ENCODE peak calls at places on chromosomes 5 and 9, in five cellular contexts. One of them, this sample, is unnamed.

GRCh38 chr9:78030553-78031270 is 899 bp downstream of the GNAQ start:
- DNase-seq in K562: peak
- DNase-seq in SK-N-SH: peak
- DNase-seq in stomach: peak
- DNase-seq in transverse colon: peak
- DNase-seq in this sample: no peak

GRCh38 chr9:137784641-137785513 is 92.7 kb upstream of the CACNA1B start:
- DNase-seq in transverse colon: no peak
- DNase-seq in K562: no peak
- DNase-seq in SK-N-SH: no peak
- DNase-seq in stomach: no peak
- DNase-seq in this sample: no peak

GRCh38 chr9:99235874-99236627 is 14.0 kb downstream of the SEC61B start:
- DNase-seq in stomach: no peak
- DNase-seq in SK-N-SH: no peak
- DNase-seq in K562: no peak
- DNase-seq in transverse colon: peak
- DNase-seq in this sample: no peak

GRCh38 chr5:175059687-175060194 is 335.4 kb downstream of the MSX2 start:
- DNase-seq in stomach: no peak
- DNase-seq in SK-N-SH: peak
- DNase-seq in K562: no peak
- DNase-seq in transverse colon: no peak
- DNase-seq in this sample: no peak

GRCh38 chr5:178883815-178884430 is 11.8 kb upstream of the ZFP2 start:
- DNase-seq in stomach: no peak
- DNase-seq in transverse colon: no peak
- DNase-seq in K562: no peak
- DNase-seq in SK-N-SH: no peak
- DNase-seq in this sample: no peak

GRCh38 chr9:91896096-91896495 is 53.9 kb downstream of the ROR2 start:
- DNase-seq in SK-N-SH: peak
- DNase-seq in K562: no peak
- DNase-seq in transverse colon: no peak
- DNase-seq in stomach: no peak
- DNase-seq in this sample: no peak

GRCh38 chr9:2859776-2860379 is 16.0 kb upstream of the PUM3 start:
- DNase-seq in K562: peak
- DNase-seq in SK-N-SH: peak
- DNase-seq in transverse colon: peak
- DNase-seq in stomach: peak
- DNase-seq in this sample: peak

GRCh38 chr5:32805966-32806626 is 95.0 kb downstream of the NPR3 start:
- DNase-seq in K562: no peak
- DNase-seq in SK-N-SH: no peak
- DNase-seq in transverse colon: no peak
- DNase-seq in stomach: no peak
- DNase-seq in this sample: no peak

GRCh38 chr9:99365233-99365980 is 143.3 kb downstream of the SEC61B start:
- DNase-seq in stomach: no peak
- DNase-seq in K562: no peak
- DNase-seq in transverse colon: no peak
- DNase-seq in SK-N-SH: no peak
- DNase-seq in this sample: no peak

GRCh38 chr5:63398346-63398745 is 563.9 kb downstream of the HTR1A start:
- DNase-seq in SK-N-SH: no peak
- DNase-seq in K562: no peak
- DNase-seq in stomach: no peak
- DNase-seq in transverse colon: no peak
- DNase-seq in this sample: no peak

GRCh38 chr5:67178085-67178484 is 18.5 kb downstream of the CD180 start:
- DNase-seq in transverse colon: no peak
- DNase-seq in stomach: no peak
- DNase-seq in SK-N-SH: peak
- DNase-seq in K562: no peak
- DNase-seq in this sample: no peak

GRCh38 chr9:134355158-134355557 is 28.9 kb downstream of the RXRA start:
- DNase-seq in transverse colon: no peak
- DNase-seq in stomach: no peak
- DNase-seq in SK-N-SH: no peak
- DNase-seq in K562: no peak
- DNase-seq in this sample: no peak

GRCh38 chr5:96855041-96855872 is 21.0 kb upstream of the ERAP2 start:
- DNase-seq in stomach: no peak
- DNase-seq in SK-N-SH: no peak
- DNase-seq in transverse colon: peak
- DNase-seq in K562: no peak
- DNase-seq in this sample: no peak

GRCh38 chr9:87119328-87119881 is 172.1 kb upstream of the GAS1 start:
- DNase-seq in K562: no peak
- DNase-seq in SK-N-SH: peak
- DNase-seq in transverse colon: peak
- DNase-seq in stomach: peak
- DNase-seq in this sample: no peak

GRCh38 chr5:3145641-3146040 is 394.2 kb upstream of the IRX2 start:
- DNase-seq in K562: no peak
- DNase-seq in transverse colon: no peak
- DNase-seq in stomach: no peak
- DNase-seq in SK-N-SH: no peak
- DNase-seq in this sample: no peak

GRCh38 chr9:5468850-5469249 is 18.5 kb downstream of the CD274 start:
- DNase-seq in K562: no peak
- DNase-seq in transverse colon: no peak
- DNase-seq in stomach: no peak
- DNase-seq in SK-N-SH: no peak
- DNase-seq in this sample: no peak

GRCh38 chr5:142621227-142621626 is 64.7 kb downstream of the FGF1 start:
- DNase-seq in K562: no peak
- DNase-seq in transverse colon: no peak
- DNase-seq in SK-N-SH: no peak
- DNase-seq in stomach: no peak
- DNase-seq in this sample: no peak

GRCh38 chr9:34405719-34406118 is 29.0 kb upstream of the MYORG start:
- DNase-seq in SK-N-SH: no peak
- DNase-seq in transverse colon: no peak
- DNase-seq in K562: no peak
- DNase-seq in stomach: no peak
- DNase-seq in this sample: no peak

DNA sequence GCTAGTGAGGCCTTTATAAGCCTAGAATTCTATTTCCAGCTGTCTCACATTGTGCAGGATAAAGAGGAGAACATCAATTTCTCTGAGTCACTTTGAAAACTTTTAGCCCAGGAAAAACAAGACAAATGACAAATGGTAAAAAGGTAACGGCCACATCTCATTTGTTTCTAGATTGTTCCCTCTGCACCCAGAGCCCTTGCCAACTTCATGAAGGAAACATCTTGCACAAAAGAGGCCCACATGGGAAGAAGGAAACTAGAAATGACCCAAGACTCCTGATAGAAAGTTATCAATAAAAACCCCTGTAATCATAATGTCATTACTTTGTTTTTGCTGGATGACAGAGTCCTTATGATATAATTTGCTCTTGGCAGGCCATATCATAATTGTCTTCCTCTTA is 5.3 kb downstream of the DPYSL3 start:
- DNase-seq in SK-N-SH: no peak
- DNase-seq in transverse colon: no peak
- DNase-seq in K562: no peak
- DNase-seq in stomach: no peak
- DNase-seq in this sample: no peak
- H3K27ac ChIP-seq in SK-N-SH: peak
- H3K27ac ChIP-seq in transverse colon: peak
- H3K27ac ChIP-seq in K562: no peak
- H3K27ac ChIP-seq in stomach: no peak
- H3K27ac ChIP-seq in this sample: no peak

GRCh38 chr9:70411930-70412677 is 2.4 kb downstream of the KLF9 start:
- DNase-seq in stomach: peak
- DNase-seq in K562: peak
- DNase-seq in transverse colon: peak
- DNase-seq in SK-N-SH: peak
- DNase-seq in this sample: no peak
- TF ChIP-seq POLR2AphosphoS5 in stomach: peak
- TF ChIP-seq POLR2AphosphoS5 in K562: no peak
- TF ChIP-seq POLR2AphosphoS5 in transverse colon: peak
- TF ChIP-seq POLR2AphosphoS5 in SK-N-SH: no peak
- TF ChIP-seq POLR2AphosphoS5 in this sample: no peak

GRCh38 chr9:124286292-124286931 is 28.7 kb downstream of the NEK6 start:
- DNase-seq in SK-N-SH: no peak
- DNase-seq in stomach: peak
- DNase-seq in K562: no peak
- DNase-seq in transverse colon: peak
- DNase-seq in this sample: no peak
- H3K4me3 ChIP-seq in SK-N-SH: no peak
- H3K4me3 ChIP-seq in stomach: no peak
- H3K4me3 ChIP-seq in K562: no peak
- H3K4me3 ChIP-seq in transverse colon: no peak
- H3K4me3 ChIP-seq in this sample: no peak

GRCh38 chr9:76846307-76846706 is 59.6 kb downstream of the PRUNE2 start:
- DNase-seq in K562: no peak
- DNase-seq in stomach: no peak
- DNase-seq in transverse colon: no peak
- DNase-seq in SK-N-SH: no peak
- DNase-seq in this sample: no peak
- H3K27ac ChIP-seq in K562: no peak
- H3K27ac ChIP-seq in stomach: peak
- H3K27ac ChIP-seq in transverse colon: peak
- H3K27ac ChIP-seq in SK-N-SH: no peak
- H3K27ac ChIP-seq in this sample: no peak